ENCODE peak calls at places on chromosomes 7 and 10, in six cellular contexts. H, G, Z, A, T and D are unnamed samples.

GRCh38 chr10:87861953-87862643 is 1.2 kb downstream of the KLLN start:
- DNase-seq in G (peak; percentile 91), A (peak; percentile 94), H (peak; percentile 95), T (peak; percentile 91), Z (peak; percentile 95), D (peak; percentile 98)

GRCh38 chr7:79504607-79505389 is 51.3 kb upstream of the MAGI2 start:
- DNase-seq in A (no peak), T (no peak), Z (no peak), G (peak; percentile 9), H (no peak), D (no peak)

GRCh38 chr10:121891103-121891502 is 36.7 kb downstream of the ATE1 start:
- DNase-seq in G (no peak), H (peak; percentile 86), Z (no peak), T (no peak), A (no peak), D (no peak)

GRCh38 chr10:123007558-123008378 is 827 bp downstream of the IKZF5 start:
- DNase-seq in G (peak; percentile 68), H (no peak), T (peak; percentile 46), A (peak; percentile 71), Z (peak; percentile 21), D (peak; percentile 70)

GRCh38 chr7:37285701-37286475 is 162.8 kb downstream of the ELMO1 start:
- DNase-seq in H (no peak), Z (no peak), T (no peak), G (no peak), A (no peak), D (peak; percentile 5)

GRCh38 chr7:17015575-17015974 is 133.8 kb upstream of the AGR3 start:
- DNase-seq in A (no peak), G (peak; percentile 8), T (no peak), Z (no peak), H (no peak), D (no peak)

GRCh38 chr10:34186013-34186412 is 629.1 kb downstream of the PARD3 start:
- DNase-seq in H (no peak), G (peak; percentile 43), Z (no peak), A (no peak), T (no peak), D (no peak)

GRCh38 chr7:94871132-94871531 is 36.3 kb upstream of the PPP1R9A start:
- DNase-seq in Z (no peak), T (no peak), H (no peak), A (no peak), G (no peak), D (no peak)

GRCh38 chr10:131081386-131081785 is 230.1 kb downstream of the TCERG1L start:
- DNase-seq in T (no peak), A (no peak), H (no peak), G (no peak), Z (no peak), D (no peak)

GRCh38 chr7:30713397-30713796 is 31.1 kb upstream of the CRHR2 start:
- DNase-seq in H (no peak), G (no peak), Z (no peak), T (no peak), A (no peak), D (no peak)

GRCh38 chr7:97580205-97580604 is 151.7 kb upstream of the TAC1 start:
- DNase-seq in G (no peak), T (no peak), A (no peak), H (no peak), Z (no peak), D (no peak)

GRCh38 chr7:6271694-6272371 is 591 bp downstream of the CYTH3 start:
- DNase-seq in A (peak; percentile 55), H (no peak), G (no peak), Z (no peak), T (no peak), D (no peak)
- H3K27ac ChIP-seq in A (peak overlapping the region; percentile 67), H (no peak overlapping the region), G (no peak overlapping the region), Z (no peak overlapping the region), T (peak overlapping the region; percentile 64), D (peak overlapping the region; percentile 47)

DNA sequence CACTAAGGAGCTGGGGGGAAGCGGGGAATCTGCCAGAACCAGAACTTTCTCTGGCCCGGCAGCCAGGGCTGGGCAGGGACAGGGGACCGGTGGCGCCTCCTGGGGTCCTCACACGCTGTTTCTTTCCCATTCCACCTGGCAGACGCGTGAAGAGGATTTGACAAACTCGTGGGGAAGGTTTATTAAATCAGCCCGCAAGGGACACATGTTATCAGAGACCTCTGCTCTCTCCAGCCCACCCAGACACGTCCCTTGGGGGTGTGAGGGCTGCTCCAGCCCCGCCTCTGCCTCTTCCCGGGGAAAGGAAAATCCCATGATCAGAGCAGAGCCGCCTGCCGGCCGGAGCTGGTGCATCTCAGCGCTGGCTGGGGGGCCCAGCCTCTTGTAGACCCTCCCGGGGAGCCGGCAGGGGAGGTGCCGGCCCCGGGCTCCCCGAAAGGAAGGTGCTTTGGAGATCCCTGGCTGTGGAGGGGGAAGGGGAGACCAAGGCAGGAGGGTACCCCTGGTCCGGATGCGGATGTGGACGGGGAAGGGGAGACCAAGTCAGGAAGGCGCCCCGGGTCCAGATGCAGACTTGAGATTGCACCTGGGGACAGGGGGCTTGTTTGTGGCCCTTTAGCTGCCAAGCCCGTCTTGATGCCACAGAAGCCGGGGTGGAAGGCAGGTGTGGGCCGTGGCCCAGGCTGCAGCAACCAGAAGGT is 142.8 kb downstream of the ELFN1 start:
- DNase-seq in A (no peak), T (peak; percentile 95), H (no peak), Z (no peak), G (no peak), D (no peak)
- H3K4me3 ChIP-seq in A (no peak overlapping the region), T (no peak overlapping the region), H (no peak overlapping the region), Z (no peak overlapping the region), G (no peak overlapping the region), D (no peak overlapping the region)

GRCh38 chr7:140122975-140123374 is 53.8 kb downstream of the KDM7A start:
- DNase-seq in Z (no peak), G (no peak), T (no peak), H (no peak), A (no peak), D (no peak)
- TF ChIP-seq GABPA in Z (no peak), G (no peak), T (no peak), H (no peak), A (no peak), D (no peak)

DNA sequence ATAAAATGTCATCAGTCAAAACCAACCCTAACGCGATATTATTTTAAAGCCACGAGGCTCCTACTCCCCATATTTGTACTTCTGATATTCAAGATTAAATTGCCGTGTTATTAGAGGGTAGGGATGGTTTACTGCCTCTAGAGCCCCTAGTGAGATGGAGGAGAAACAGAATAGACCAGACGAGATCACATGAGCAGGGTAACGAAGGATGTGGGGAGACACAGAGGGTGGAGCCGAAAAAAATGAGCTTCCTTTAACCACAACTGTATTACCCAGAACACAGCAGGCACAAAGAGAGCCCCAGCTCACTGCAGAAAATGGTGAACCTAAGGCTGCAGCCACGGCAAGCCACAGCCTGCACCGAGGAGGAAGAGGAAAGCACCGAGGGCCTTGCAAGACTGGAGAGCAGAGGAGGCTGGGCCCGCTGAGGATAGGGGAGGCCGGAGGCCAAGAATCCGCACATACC is 14.3 kb downstream of the ZC3HAV1 start:
- DNase-seq in H (no peak), T (no peak), G (no peak), Z (peak; percentile 88), A (peak; percentile 74), D (peak; percentile 81)
- H3K27ac ChIP-seq in H (no peak overlapping the region), T (no peak overlapping the region), G (no peak overlapping the region), Z (peak overlapping the region; percentile 70), A (peak overlapping the region; percentile 30), D (peak overlapping the region; percentile 67)

GRCh38 chr7:33873981-33874750 is 31.2 kb upstream of the BMPER start:
- DNase-seq in H (no peak), G (no peak), T (no peak), Z (no peak), A (no peak), D (no peak)
- H3K4me3 ChIP-seq in H (no peak overlapping the region), G (no peak overlapping the region), T (no peak overlapping the region), Z (no peak overlapping the region), A (no peak overlapping the region), D (no peak overlapping the region)

DNA sequence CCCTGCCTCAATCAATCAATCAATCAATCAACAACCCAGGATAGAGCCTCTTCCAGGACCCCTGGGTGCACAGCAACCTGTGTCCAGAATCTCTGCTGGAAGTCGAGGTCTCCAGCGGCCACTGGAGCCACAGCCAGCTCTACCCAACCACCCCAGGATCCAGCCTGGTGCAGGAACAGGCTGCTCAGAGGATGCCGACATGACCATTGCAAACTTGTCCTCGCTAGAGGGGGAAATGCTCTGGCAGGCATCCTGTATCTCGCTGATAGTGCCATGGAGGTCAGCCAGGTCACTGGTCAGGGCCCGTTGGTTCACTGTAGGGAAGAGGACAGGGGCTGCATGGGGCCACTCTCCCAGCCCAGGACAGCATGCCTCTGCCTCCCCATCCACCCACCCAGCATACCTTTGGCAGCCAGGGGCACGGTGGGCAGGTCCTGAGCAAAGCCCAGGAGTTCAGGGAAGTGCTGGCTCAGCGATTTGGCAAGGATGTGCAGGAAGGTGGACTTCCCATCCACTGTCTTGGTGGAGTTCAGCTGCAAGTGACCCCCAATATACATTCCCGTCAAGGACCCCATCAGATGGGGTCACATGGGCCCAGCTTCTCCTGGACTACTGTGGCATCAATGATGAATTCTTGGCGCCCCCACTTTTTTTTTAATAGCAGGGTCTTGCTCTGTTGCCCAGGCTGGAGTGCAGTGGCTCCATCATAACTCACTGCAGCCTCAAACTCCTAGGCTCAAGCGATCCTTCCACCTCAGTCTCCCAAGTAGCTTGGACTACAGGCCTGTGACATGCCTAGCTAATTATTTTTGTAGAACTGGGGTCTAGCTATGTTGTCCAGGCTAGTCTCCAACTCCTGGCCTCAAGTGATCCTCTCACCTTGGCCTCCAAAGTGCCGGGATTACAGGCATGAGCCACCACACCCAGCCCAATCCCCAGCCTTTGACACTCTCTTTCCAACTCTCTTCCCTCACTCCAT is 49.4 kb downstream of the GRID2IP start:
- DNase-seq in T (no peak), A (peak; percentile 27), Z (no peak), G (no peak), H (no peak), D (no peak)
- TF ChIP-seq GABPA in T (no peak), A (no peak), Z (no peak), G (no peak), H (no peak), D (no peak)